ENCODE peak calls at places on chromosomes 11 and 22, in four cellular contexts. J, X, Z and V are unnamed samples.

GRCh38 chr11:67303132-67303988 is at the start of gene SSH3:
- DNase-seq in Z (peak; percentile 55), J (no peak), X (peak; percentile 70), V (peak; percentile 93)

GRCh38 chr11:8910662-8911039 is 338 bp upstream of the AKIP1 start:
- DNase-seq in J (no peak), X (no peak), Z (peak; percentile 22), V (no peak)

GRCh38 chr11:62880231-62880802 is 379 bp upstream of the SLC3A2 start:
- DNase-seq in J (peak; percentile 66), X (peak; percentile 78), Z (peak; percentile 62), V (no peak)

GRCh38 chr22:39617342-39617741 is 46.8 kb downstream of the CACNA1I start:
- DNase-seq in X (no peak), Z (no peak), J (no peak), V (no peak)

GRCh38 chr11:73475549-73475948 is 99.3 kb downstream of the RELT start:
- DNase-seq in Z (no peak), J (no peak), X (no peak), V (no peak)

GRCh38 chr11:124219126-124219525 is 21.8 kb upstream of the OR8G1 start:
- DNase-seq in J (no peak), Z (no peak), X (peak; percentile 54), V (no peak)

GRCh38 chr11:75347781-75348613 is 3.5 kb downstream of the ARRB1 start:
- DNase-seq in Z (peak; percentile 94), X (no peak), J (no peak), V (peak; percentile 80)

GRCh38 chr11:34356130-34356529 is 1.7 kb downstream of the ABTB2 start:
- DNase-seq in J (no peak), X (peak; percentile 21), Z (no peak), V (no peak)

GRCh38 chr11:70549796-70550195 is 151.5 kb downstream of the CTTN start:
- DNase-seq in Z (no peak), X (no peak), J (no peak), V (no peak)

GRCh38 chr11:14643697-14644395 is at the start of gene PDE3B:
- DNase-seq in X (peak; percentile 36), J (no peak), Z (peak; percentile 35), V (peak; percentile 88)

GRCh38 chr11:107071129-107071528 is 52.9 kb upstream of the GUCY1A2 start:
- DNase-seq in X (no peak), Z (no peak), J (no peak), V (no peak)

GRCh38 chr11:117814766-117815261 is 9.7 kb downstream of the FXYD2 start:
- DNase-seq in Z (no peak), J (peak; percentile 68), X (no peak), V (peak; percentile 82)

GRCh38 chr11:2085251-2086066 is 53.7 kb downstream of the IGF2 start:
- DNase-seq in J (no peak), X (no peak), Z (no peak), V (no peak)

GRCh38 chr11:77497368-77497767 is 23.5 kb upstream of the PAK1 start:
- DNase-seq in Z (no peak), J (no peak), X (no peak), V (no peak)

GRCh38 chr11:130145975-130146776 is 13.4 kb upstream of the ST14 start:
- DNase-seq in X (peak; percentile 99), J (no peak), Z (peak; percentile 26), V (no peak)

GRCh38 chr11:131037873-131038272 is 121.6 kb upstream of the SNX19 start:
- DNase-seq in X (no peak), J (no peak), Z (no peak), V (no peak)

GRCh38 chr11:20088368-20089260 is 71.7 kb downstream of the DBX1 start:
- DNase-seq in J (peak; percentile 52), Z (no peak), X (no peak), V (no peak)

GRCh38 chr11:19025799-19026406 is 34.6 kb downstream of the MRGPRX2 start:
- DNase-seq in X (peak; percentile 17), Z (peak; percentile 67), J (no peak), V (peak; percentile 15)

GRCh38 chr22:38240734-38241252 is 32.0 kb downstream of the TMEM184B start:
- DNase-seq in Z (peak; percentile 94), J (no peak), X (peak; percentile 83), V (no peak)

GRCh38 chr11:79263001-79263400 is 177.8 kb downstream of the TENM4 start:
- DNase-seq in X (no peak), J (no peak), Z (no peak), V (peak; percentile 43)

GRCh38 chr11:102330226-102330625 is 12.9 kb downstream of the BIRC3 start:
- DNase-seq in X (no peak), Z (no peak), J (no peak), V (no peak)

GRCh38 chr11:7060828-7061227 is 28.0 kb upstream of the RBMXL2 start:
- DNase-seq in J (no peak), Z (peak; percentile 68), X (peak; percentile 17), V (no peak)

GRCh38 chr22:30882974-30883533 is 85.5 kb downstream of the MORC2 start:
- DNase-seq in J (no peak), Z (no peak), X (no peak), V (peak; percentile 24)

GRCh38 chr11:61473370-61474025 is 35.1 kb upstream of the LRRC10B start:
- DNase-seq in Z (no peak), X (peak; percentile 59), J (no peak), V (no peak)

GRCh38 chr11:111183706-111184105 is 61.8 kb upstream of the POU2AF2 start:
- DNase-seq in X (no peak), J (no peak), Z (no peak), V (no peak)

GRCh38 chr22:40177738-40178416 is at the start of gene TNRC6B:
- DNase-seq in Z (peak; percentile 96), J (peak; percentile 98), X (peak; percentile 97), V (peak; percentile 59)

GRCh38 chr11:128310676-128311445 is 276.5 kb downstream of the ETS1 start:
- DNase-seq in X (peak; percentile 12), J (no peak), Z (no peak), V (no peak)

GRCh38 chr11:28058333-28058732 is 49.6 kb downstream of the KIF18A start:
- DNase-seq in X (no peak), J (no peak), Z (no peak), V (no peak)

GRCh38 chr11:65069217-65069616 is 10.9 kb upstream of the NAALADL1 start:
- DNase-seq in Z (no peak), X (peak; percentile 47), J (no peak), V (no peak)

GRCh38 chr22:29804985-29805384 is 33.1 kb downstream of the ASCC2 start:
- DNase-seq in X (no peak), Z (no peak), J (no peak), V (no peak)

GRCh38 chr11:95230054-95231034 is 658 bp downstream of the SESN3 start:
- DNase-seq in Z (peak; percentile 34), X (peak; percentile 42), J (peak; percentile 81), V (peak; percentile 11)

GRCh38 chr22:50678218-50678650 is 5.6 kb downstream of the SHANK3 start:
- DNase-seq in Z (no peak), X (no peak), J (no peak), V (no peak)

GRCh38 chr11:9663699-9664275 is at the start of gene SWAP70:
- DNase-seq in J (peak; percentile 94), Z (peak; percentile 89), X (peak; percentile 81), V (peak; percentile 97)

GRCh38 chr11:10600570-10601248 is 32.2 kb upstream of the LYVE1 start:
- DNase-seq in Z (peak; percentile 35), X (no peak), J (no peak), V (no peak)

GRCh38 chr22:47006869-47007268 is 244.4 kb downstream of the TBC1D22A start:
- DNase-seq in J (no peak), X (no peak), Z (no peak), V (no peak)
- H3K4me3 ChIP-seq in J (no peak overlapping the region), X (no peak overlapping the region), Z (no peak overlapping the region), V (no peak overlapping the region)

GRCh38 chr22:48251629-48252028 is 1489.2 kb downstream of the TBC1D22A start:
- DNase-seq in J (no peak), Z (no peak), X (no peak), V (no peak)

GRCh38 chr22:48254311-48254873 is 1491.9 kb downstream of the TBC1D22A start:
- DNase-seq in J (no peak), Z (no peak), X (no peak), V (no peak)

GRCh38 chr22:48250937-48251530 is 1488.6 kb downstream of the TBC1D22A start:
- DNase-seq in J (no peak), Z (no peak), X (no peak), V (no peak)

GRCh38 chr22:48253136-48253535 is 1490.7 kb downstream of the TBC1D22A start:
- DNase-seq in Z (no peak), J (no peak), X (no peak), V (no peak)

DNA sequence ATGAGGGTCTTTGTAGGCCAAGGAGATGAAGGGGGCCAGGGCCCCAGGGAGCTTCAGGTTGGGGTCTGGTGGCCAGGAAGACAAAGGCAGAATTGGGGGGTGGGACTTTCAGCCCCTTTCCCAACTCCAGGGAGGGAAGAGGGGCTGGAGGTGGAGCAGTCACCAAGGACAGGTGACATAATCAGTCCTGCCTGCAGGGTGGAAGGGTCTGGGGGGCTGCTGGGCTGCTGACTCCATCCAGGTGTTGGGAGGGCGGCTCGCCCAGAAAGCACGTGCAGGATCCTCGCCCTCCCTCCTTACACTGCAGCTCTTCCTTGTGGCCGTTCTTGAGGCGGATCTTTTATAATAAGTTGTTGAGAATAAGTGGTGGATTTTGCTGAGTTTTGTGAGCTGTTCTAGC is 1491.1 kb downstream of the TBC1D22A start:
- DNase-seq in X (no peak), J (no peak), Z (no peak), V (no peak)
- H3K9me3 ChIP-seq in X (peaks cover 35% of the 10 kb centered on the region), J (no peaks in the 10 kb centered on the region), Z (peaks cover 2% of the 10 kb centered on the region), V (no peaks in the 10 kb centered on the region)

DNA sequence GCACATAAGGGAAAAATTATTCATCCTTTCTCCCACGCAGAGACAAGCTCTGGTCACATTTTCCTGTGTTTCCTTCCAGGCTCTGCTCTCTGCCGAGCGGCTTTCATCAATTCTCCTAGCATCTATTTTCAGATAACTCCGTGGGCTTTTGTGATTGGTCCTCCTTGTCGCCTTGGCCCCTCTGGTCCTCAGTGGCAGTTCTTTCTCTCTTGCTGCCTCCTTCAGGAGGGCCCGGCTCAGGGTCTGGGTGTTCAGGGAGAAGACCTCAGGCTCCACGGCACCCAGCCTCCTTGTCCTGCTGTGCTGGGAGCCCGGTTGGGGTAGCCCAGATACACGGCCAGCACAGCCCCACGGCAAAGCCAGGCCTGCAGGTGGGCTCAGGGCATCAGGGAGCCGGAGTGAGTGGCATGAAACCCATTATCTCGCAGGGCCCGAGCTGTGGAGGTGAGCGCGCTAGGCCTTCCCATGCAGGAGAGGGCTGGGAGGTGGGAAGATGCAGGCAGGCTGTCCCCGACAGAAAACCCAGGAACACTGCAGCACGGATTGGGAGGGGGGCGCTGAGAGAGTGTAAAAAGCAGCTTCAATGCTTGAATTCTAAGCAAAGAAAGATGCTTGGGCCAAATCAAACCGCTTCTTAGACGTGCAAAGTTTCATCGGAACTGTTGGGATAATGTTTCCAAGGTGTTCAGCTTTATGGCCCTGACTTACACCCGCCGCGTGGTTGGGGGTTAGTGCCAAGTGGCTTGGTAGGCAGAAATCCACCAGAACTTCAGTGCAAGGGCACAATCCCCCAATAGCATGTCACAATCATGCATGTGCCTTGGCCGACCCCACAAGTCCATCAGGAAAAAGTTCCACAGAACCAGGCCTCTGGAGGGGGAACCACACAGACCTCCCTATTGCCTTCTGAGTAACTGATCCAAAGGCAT is 81.9 kb upstream of the WNT7B start:
- DNase-seq in J (no peak), X (peak; percentile 56), Z (no peak), V (no peak)
- H3K4me3 ChIP-seq in J (peak overlapping the region; percentile 37), X (peak overlapping the region; percentile 59), Z (no peak overlapping the region), V (peak overlapping the region; percentile 9)

DNA sequence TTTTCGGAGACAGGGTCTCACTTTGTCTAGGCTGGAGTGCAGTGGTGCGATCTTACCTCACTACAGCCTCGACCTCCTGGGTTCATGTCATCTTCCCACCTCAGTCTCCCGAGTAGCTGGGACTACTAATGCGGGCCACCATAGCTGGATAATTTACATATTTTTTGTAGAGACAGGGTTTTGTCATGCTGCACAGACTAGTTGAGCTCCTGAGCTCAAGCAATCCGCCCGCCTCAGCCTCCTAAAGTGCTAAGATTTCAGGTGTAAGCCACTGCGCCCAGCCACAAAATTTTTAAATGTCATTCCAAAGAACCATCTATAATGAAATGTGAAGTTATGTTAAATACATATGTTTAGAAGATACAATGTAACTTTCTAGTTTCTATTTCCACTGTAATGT is 4747.7 kb upstream of the OR11H1 start:
- DNase-seq in X (no peak), Z (no peak), J (no peak), V (no peak)
- H3K9me3 ChIP-seq in X (peaks cover 47% of the 10 kb centered on the region), Z (peaks cover 2% of the 10 kb centered on the region), J (peaks cover 44% of the 10 kb centered on the region), V (no peaks in the 10 kb centered on the region)